ENCODE peak calls at places on chromosome 4, in seven cellular contexts. G, E, U, W, F, A and Z are unnamed samples.

GRCh38 chr4:20338841-20339240 is 87.1 kb downstream of the SLIT2 start:
- DNase-seq in G (no peak), E (no peak), U (no peak), W (no peak), F (no peak), A (no peak), Z (no peak)

GRCh38 chr4:140127422-140127821 is 26.6 kb downstream of the MAML3 start:
- DNase-seq in G (no peak), E (no peak), U (no peak), W (no peak), F (no peak), A (no peak), Z (no peak)

GRCh38 chr4:57550143-57550542 is 440.0 kb upstream of the IGFBP7 start:
- DNase-seq in G (no peak), E (peak), U (no peak), W (no peak), F (no peak), A (no peak), Z (no peak)

GRCh38 chr4:75992462-75992861 is 1.7 kb upstream of the SDAD1 start:
- DNase-seq in G (no peak), E (no peak), U (no peak), W (no peak), F (no peak), A (no peak), Z (no peak)

GRCh38 chr4:7416745-7417432 is 17.8 kb downstream of the PSAPL1 start:
- DNase-seq in G (no peak), E (no peak), U (no peak), W (no peak), F (no peak), A (no peak), Z (peak)

GRCh38 chr4:123555500-123556273 is 159.1 kb downstream of the SPRY1 start:
- DNase-seq in G (no peak), E (peak), U (no peak), W (peak), F (no peak), A (no peak), Z (peak)

GRCh38 chr4:52019941-52020657 is at the start of gene LRRC66:
- DNase-seq in G (no peak), E (no peak), U (no peak), W (peak), F (no peak), A (no peak), Z (no peak)

GRCh38 chr4:184937745-184938144 is 80.5 kb upstream of the HELT start:
- DNase-seq in G (no peak), E (no peak), U (no peak), W (peak), F (no peak), A (no peak), Z (no peak)

GRCh38 chr4:42642136-42642797 is 14.6 kb downstream of the ATP8A1 start:
- DNase-seq in G (no peak), E (no peak), U (peak), W (no peak), F (no peak), A (no peak), Z (no peak)

GRCh38 chr4:161642708-161643107 is 521.1 kb downstream of the FSTL5 start:
- DNase-seq in G (no peak), E (no peak), U (no peak), W (peak), F (no peak), A (peak), Z (no peak)

GRCh38 chr4:113384600-113384999 is 335.1 kb downstream of the ANK2 start:
- DNase-seq in G (no peak), E (no peak), U (no peak), W (peak), F (no peak), A (peak), Z (no peak)

GRCh38 chr4:15451181-15451865 is 18.4 kb upstream of the CC2D2A start:
- DNase-seq in G (no peak), E (no peak), U (no peak), W (no peak), F (no peak), A (no peak), Z (no peak)

GRCh38 chr4:37737456-37737855 is 51.3 kb upstream of the RELL1 start:
- DNase-seq in G (no peak), E (no peak), U (no peak), W (no peak), F (no peak), A (peak), Z (no peak)

GRCh38 chr4:155667538-155668511 is 1.2 kb downstream of the GUCY1A1 start:
- DNase-seq in G (no peak), E (peak), U (peak), W (peak), F (no peak), A (no peak), Z (peak)

GRCh38 chr4:154578919-154579318 is 11.6 kb downstream of the FGA start:
- DNase-seq in G (no peak), E (no peak), U (no peak), W (no peak), F (no peak), A (peak), Z (no peak)

GRCh38 chr4:26426892-26427291 is 63.4 kb downstream of the CCKAR start:
- DNase-seq in G (no peak), E (no peak), U (no peak), W (no peak), F (no peak), A (no peak), Z (no peak)

GRCh38 chr4:42617030-42617429 is 39.9 kb downstream of the ATP8A1 start:
- DNase-seq in G (no peak), E (no peak), U (no peak), W (no peak), F (no peak), A (no peak), Z (no peak)

GRCh38 chr4:187387709-187388108 is 607.9 kb upstream of the ZFP42 start:
- DNase-seq in G (no peak), E (no peak), U (no peak), W (no peak), F (no peak), A (no peak), Z (no peak)

GRCh38 chr4:72969957-72970356 is 99.6 kb downstream of the COX18 start:
- DNase-seq in G (no peak), E (no peak), U (no peak), W (peak), F (no peak), A (no peak), Z (peak)

GRCh38 chr4:183422962-183423653 is 21.3 kb upstream of the CDKN2AIP start:
- DNase-seq in G (no peak), E (no peak), U (no peak), W (no peak), F (no peak), A (peak), Z (no peak)

GRCh38 chr4:186016796-186017195 is 52.2 kb upstream of the TLR3 start:
- DNase-seq in G (no peak), E (no peak), U (no peak), W (no peak), F (no peak), A (no peak), Z (no peak)

GRCh38 chr4:123327346-123327745 is 69.2 kb upstream of the SPRY1 start:
- DNase-seq in G (no peak), E (no peak), U (no peak), W (peak), F (no peak), A (no peak), Z (no peak)

GRCh38 chr4:67750691-67751090 is 3.5 kb downstream of the GNRHR start:
- DNase-seq in G (no peak), E (no peak), U (no peak), W (no peak), F (no peak), A (no peak), Z (no peak)